ENCODE peak calls at places on chromosomes 3 and 15, in ten cellular contexts. Z, H, Y, L, S, J, E, F, K and M are unnamed samples.

GRCh38 chr3:141242035-141242721 is 10.6 kb downstream of the PXYLP1 start:
- DNase-seq in Z (no peak), H (peak), Y (no peak), L (no peak), S (peak), J (no peak), E (no peak), F (no peak), K (no peak), M (no peak)

GRCh38 chr15:75731248-75732100 is 18.8 kb upstream of the CSPG4 start:
- DNase-seq in Z (no peak), H (peak), Y (peak), L (no peak), S (peak), J (no peak), E (no peak), F (no peak), K (peak), M (no peak)

GRCh38 chr3:126847061-126847460 is 135.9 kb upstream of the PLXNA1 start:
- DNase-seq in Z (no peak), H (no peak), Y (no peak), L (no peak), S (no peak), J (no peak), E (no peak), F (peak), K (no peak), M (no peak)

GRCh38 chr3:127831723-127832172 is 9.4 kb upstream of the MGLL start:
- DNase-seq in Z (peak), H (peak), Y (no peak), L (peak), S (peak), J (no peak), E (peak), F (no peak), K (peak), M (peak)

GRCh38 chr3:129627350-129628168 is 21.1 kb upstream of the PLXND1 start:
- DNase-seq in Z (peak), H (peak), Y (peak), L (peak), S (peak), J (peak), E (peak), F (peak), K (peak), M (peak)

GRCh38 chr3:156553705-156554356 is 1.1 kb downstream of the SSR3 start:
- DNase-seq in Z (no peak), H (no peak), Y (peak), L (no peak), S (peak), J (peak), E (no peak), F (no peak), K (no peak), M (peak)

GRCh38 chr3:67947808-67948508 is 293.5 kb upstream of the SUCLG2 start:
- DNase-seq in Z (no peak), H (no peak), Y (no peak), L (no peak), S (no peak), J (no peak), E (no peak), F (no peak), K (peak), M (peak)

GRCh38 chr3:89098173-89098572 is 9.2 kb upstream of the EPHA3 start:
- DNase-seq in Z (no peak), H (no peak), Y (no peak), L (no peak), S (no peak), J (peak), E (no peak), F (no peak), K (no peak), M (no peak)

GRCh38 chr3:36905545-36905944 is 39.3 kb downstream of the TRANK1 start:
- DNase-seq in Z (no peak), H (no peak), Y (no peak), L (no peak), S (no peak), J (no peak), E (no peak), F (no peak), K (no peak), M (no peak)

GRCh38 chr15:48865387-48866079 is 12.4 kb upstream of the EID1 start:
- DNase-seq in Z (no peak), H (no peak), Y (no peak), L (no peak), S (peak), J (no peak), E (no peak), F (no peak), K (no peak), M (no peak)

GRCh38 chr3:157360044-157360443 is 76.6 kb upstream of the PTX3 start:
- DNase-seq in Z (no peak), H (no peak), Y (no peak), L (no peak), S (peak), J (peak), E (no peak), F (no peak), K (no peak), M (no peak)

GRCh38 chr3:66407281-66408218 is 93.3 kb downstream of the LRIG1 start:
- DNase-seq in Z (peak), H (peak), Y (peak), L (peak), S (peak), J (peak), E (peak), F (peak), K (peak), M (peak)

GRCh38 chr15:41125063-41125669 is 9.1 kb upstream of the INO80 start:
- DNase-seq in Z (no peak), H (no peak), Y (no peak), L (no peak), S (no peak), J (no peak), E (no peak), F (no peak), K (no peak), M (no peak)

GRCh38 chr3:172546105-172546504 is 22.9 kb upstream of the TNFSF10 start:
- DNase-seq in Z (no peak), H (no peak), Y (no peak), L (no peak), S (no peak), J (peak), E (no peak), F (no peak), K (no peak), M (no peak)

GRCh38 chr3:100245932-100246331 is 14.9 kb upstream of the TBC1D23 start:
- DNase-seq in Z (no peak), H (no peak), Y (no peak), L (no peak), S (peak), J (no peak), E (no peak), F (no peak), K (no peak), M (no peak)

GRCh38 chr3:177550667-177551066 is 353.4 kb upstream of the TBL1XR1 start:
- DNase-seq in Z (no peak), H (no peak), Y (no peak), L (no peak), S (no peak), J (no peak), E (no peak), F (no peak), K (no peak), M (no peak)

GRCh38 chr3:166900866-166901577 is 479.1 kb downstream of the ZBBX start:
- DNase-seq in Z (no peak), H (no peak), Y (no peak), L (no peak), S (no peak), J (peak), E (no peak), F (no peak), K (no peak), M (no peak)

GRCh38 chr3:166902374-166902773 is 477.7 kb downstream of the ZBBX start:
- DNase-seq in Z (no peak), H (no peak), Y (no peak), L (no peak), S (peak), J (no peak), E (no peak), F (no peak), K (no peak), M (no peak)
- TF ChIP-seq CTCF in Z (no peak), H (no peak), Y (no peak), L (no peak), S (peak), J (peak), E (no peak), F (no peak), K (no peak), M (peak)

GRCh38 chr3:48765376-48765775 is 48.4 kb upstream of the IP6K2 start:
- DNase-seq in Z (no peak), H (no peak), Y (peak), L (no peak), S (peak), J (peak), E (no peak), F (no peak), K (no peak), M (peak)
- TF ChIP-seq CTCF in Z (no peak), H (no peak), Y (peak), L (peak), S (no peak), J (peak), E (no peak), F (no peak), K (no peak), M (peak)

DNA sequence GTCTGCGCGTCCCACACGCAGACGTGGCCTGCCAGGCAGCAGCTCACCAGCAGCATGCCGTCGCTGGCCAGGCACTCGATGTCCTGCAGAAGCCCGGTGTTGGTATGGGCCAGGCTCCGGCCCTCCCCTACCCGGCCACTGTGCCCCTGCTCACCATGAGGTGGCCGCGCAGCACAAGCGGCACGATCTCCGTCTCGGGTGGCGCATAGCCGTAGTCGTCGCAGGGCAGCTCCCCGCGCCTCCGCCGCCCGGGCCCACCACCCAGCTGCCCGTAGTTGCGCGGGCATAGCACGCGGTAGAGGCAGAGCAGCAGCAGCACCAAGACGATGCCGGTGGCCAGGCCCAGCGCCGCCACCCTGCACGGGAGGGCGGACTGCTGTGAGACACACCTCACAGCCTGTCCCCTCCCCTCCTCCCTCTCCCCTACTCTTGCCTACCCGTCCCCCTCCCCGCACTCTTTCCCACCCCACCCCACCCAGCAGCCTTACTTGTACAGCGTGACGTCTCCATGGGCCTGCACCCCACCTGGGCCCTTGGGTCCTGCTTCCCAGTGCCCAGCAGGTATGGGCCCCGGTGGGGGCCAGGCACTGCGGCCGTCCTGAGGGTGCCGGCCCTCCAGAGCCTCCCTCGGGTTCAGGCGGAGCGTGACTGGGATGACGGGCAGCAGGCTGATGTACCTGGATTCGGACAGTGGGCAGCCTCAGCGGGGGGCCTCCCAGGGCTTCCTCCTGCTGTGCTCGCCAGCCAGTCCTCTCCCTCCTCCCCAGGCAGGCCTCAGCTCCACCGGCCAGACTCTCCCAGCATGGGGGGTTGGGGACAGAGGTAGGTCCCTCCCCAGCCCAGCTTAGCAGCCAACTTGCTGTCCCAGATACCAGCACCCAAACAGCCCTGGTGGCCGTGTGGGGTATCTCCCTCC is 37.6 kb downstream of the PTPN23 start:
- DNase-seq in Z (no peak), H (no peak), Y (no peak), L (no peak), S (no peak), J (no peak), E (no peak), F (no peak), K (peak), M (no peak)
- TF ChIP-seq CTCF in Z (no peak), H (no peak), Y (no peak), L (no peak), S (no peak), J (no peak), E (no peak), F (no peak), K (no peak), M (no peak)

GRCh38 chr3:130699765-130700164 is 46.9 kb downstream of the PIK3R4 start:
- DNase-seq in Z (peak), H (no peak), Y (no peak), L (peak), S (peak), J (peak), E (no peak), F (no peak), K (no peak), M (peak)
- TF ChIP-seq CTCF in Z (no peak), H (peak), Y (no peak), L (peak), S (peak), J (peak), E (peak), F (no peak), K (no peak), M (peak)